ENCODE peak calls at places on chromosomes 6 and 20, in nine cellular contexts. P, Y, C, L, V, E, X, M and D are unnamed samples.

GRCh38 chr6:35435075-35435837 is 16.9 kb upstream of the FANCE start:
- DNase-seq in V (peak), C (no peak), L (no peak), M (no peak), E (no peak), P (peak), X (no peak), Y (no peak), D (no peak)

GRCh38 chr6:119957195-119957594 is 607.6 kb upstream of the MAN1A1 start:
- DNase-seq in V (no peak), M (no peak), L (no peak), X (no peak), Y (no peak), P (no peak), C (no peak), E (no peak), D (no peak)

GRCh38 chr20:37922016-37922415 is 19.1 kb downstream of the VSTM2L start:
- DNase-seq in L (no peak), E (no peak), P (no peak), M (no peak), V (no peak), Y (no peak), X (no peak), C (no peak), D (no peak)

GRCh38 chr6:9139762-9140161 is 704.4 kb upstream of the SLC35B3 start:
- DNase-seq in E (no peak), L (peak), M (peak), C (no peak), V (no peak), Y (no peak), P (no peak), X (no peak), D (peak)

GRCh38 chr20:63743210-63743970 is 3.8 kb downstream of the SLC2A4RG start:
- DNase-seq in M (no peak), X (no peak), V (no peak), L (no peak), Y (no peak), C (no peak), E (no peak), P (no peak), D (no peak)

GRCh38 chr6:44489912-44490604 is 102.6 kb downstream of the CDC5L start:
- DNase-seq in E (no peak), M (peak), L (peak), P (no peak), C (peak), X (no peak), Y (peak), V (peak), D (peak)

GRCh38 chr6:423062-423798 is 31.7 kb downstream of the IRF4 start:
- DNase-seq in C (no peak), X (no peak), E (no peak), Y (no peak), P (no peak), M (no peak), V (no peak), L (no peak), D (no peak)

GRCh38 chr6:134647861-134648260 is 302.0 kb downstream of the ALDH8A1 start:
- DNase-seq in P (no peak), M (no peak), Y (no peak), L (peak), V (no peak), C (no peak), X (no peak), E (no peak), D (no peak)

GRCh38 chr20:10728873-10729670 is 55.3 kb upstream of the JAG1 start:
- DNase-seq in L (no peak), C (no peak), X (no peak), Y (peak), V (no peak), P (no peak), E (no peak), M (peak), D (peak)

GRCh38 chr6:39330476-39330875 is 8.0 kb upstream of the KCNK16 start:
- DNase-seq in E (no peak), L (no peak), M (no peak), C (no peak), V (no peak), X (no peak), P (no peak), Y (no peak), D (no peak)

GRCh38 chr6:149213829-149214228 is 103.7 kb upstream of the TAB2 start:
- DNase-seq in Y (no peak), M (no peak), V (no peak), C (no peak), E (no peak), L (peak), P (no peak), X (no peak), D (no peak)

GRCh38 chr20:63628246-63628975 is 1.5 kb upstream of the GMEB2 start:
- DNase-seq in M (no peak), C (peak), L (peak), X (peak), P (peak), Y (peak), V (peak), E (peak), D (peak)

GRCh38 chr6:105346052-105346451 is 56.8 kb downstream of the PREP start:
- DNase-seq in L (peak), M (peak), X (no peak), E (no peak), P (peak), C (no peak), Y (no peak), V (no peak), D (peak)

GRCh38 chr6:11772109-11772830 is 6.3 kb downstream of the ADTRP start:
- DNase-seq in C (peak), E (no peak), Y (peak), X (no peak), L (peak), V (no peak), M (peak), P (no peak), D (peak)

GRCh38 chr6:151999194-151999593 is 191.7 kb downstream of the ESR1 start:
- DNase-seq in P (no peak), L (no peak), Y (peak), M (peak), C (no peak), V (no peak), E (no peak), X (no peak), D (peak)

GRCh38 chr20:53996584-53997486 is 73.6 kb downstream of the BCAS1 start:
- DNase-seq in E (no peak), X (no peak), M (no peak), V (no peak), P (no peak), L (no peak), Y (no peak), C (no peak), D (no peak)

GRCh38 chr6:1607557-1608221 is 2.0 kb upstream of the FOXC1 start:
- DNase-seq in C (no peak), P (peak), Y (peak), V (no peak), L (no peak), E (peak), M (no peak), X (no peak), D (no peak)

GRCh38 chr20:64112691-64113443 is 5.5 kb upstream of the NPBWR2 start:
- DNase-seq in M (no peak), E (peak), X (no peak), V (no peak), P (no peak), Y (no peak), L (no peak), C (no peak), D (no peak)

GRCh38 chr20:32123088-32123487 is 13.6 kb downstream of the TM9SF4 start:
- DNase-seq in C (no peak), V (no peak), M (no peak), E (no peak), X (no peak), P (no peak), L (no peak), Y (no peak), D (no peak)

GRCh38 chr20:10332656-10333421 is 101.2 kb downstream of the MKKS start:
- DNase-seq in E (no peak), X (no peak), Y (no peak), M (no peak), P (no peak), L (no peak), V (no peak), C (no peak), D (no peak)

GRCh38 chr6:26251354-26252081 is 113.5 kb upstream of the BTN3A2 start:
- DNase-seq in V (peak), C (peak), Y (peak), X (peak), L (peak), M (peak), E (peak), P (no peak), D (peak)

GRCh38 chr20:57882451-57883161 is 172.8 kb upstream of the PMEPA1 start:
- DNase-seq in L (no peak), X (no peak), E (peak), M (peak), V (no peak), P (no peak), Y (no peak), C (peak), D (peak)

GRCh38 chr6:118249680-118250079 is 298.4 kb upstream of the PLN start:
- DNase-seq in P (peak), E (no peak), X (no peak), L (no peak), V (no peak), Y (peak), C (no peak), M (peak), D (no peak)

GRCh38 chr20:9269280-9269971 is 200.5 kb downstream of the PLCB4 start:
- DNase-seq in L (peak), C (no peak), V (no peak), Y (no peak), P (no peak), X (no peak), M (no peak), E (no peak), D (no peak)

GRCh38 chr20:43017241-43018030 is 172.3 kb downstream of the PTPRT start:
- DNase-seq in L (no peak), Y (no peak), C (no peak), E (no peak), X (no peak), P (peak), M (no peak), V (no peak), D (no peak)

GRCh38 chr20:11048739-11049138 is 374.9 kb upstream of the JAG1 start:
- DNase-seq in X (no peak), V (no peak), C (no peak), P (no peak), M (no peak), E (no peak), Y (no peak), L (no peak), D (no peak)

GRCh38 chr20:9689041-9689440 is 149.8 kb downstream of the PAK5 start:
- DNase-seq in C (no peak), V (no peak), E (no peak), L (no peak), X (no peak), P (no peak), M (no peak), Y (no peak), D (no peak)

GRCh38 chr6:5036309-5036708 is 32.5 kb upstream of the RPP40 start:
- DNase-seq in M (peak), C (no peak), X (no peak), E (no peak), Y (peak), P (peak), L (peak), V (no peak), D (peak)

GRCh38 chr20:37911838-37912273 is 8.9 kb downstream of the VSTM2L start:
- DNase-seq in E (no peak), V (peak), Y (no peak), M (peak), X (no peak), L (peak), P (peak), C (no peak), D (peak)

GRCh38 chr6:155154158-155154830 is 109.5 kb upstream of the CLDN20 start:
- DNase-seq in X (no peak), M (peak), L (peak), Y (peak), C (peak), V (no peak), E (no peak), P (no peak), D (peak)

GRCh38 chr6:70694371-70694770 is 26.7 kb downstream of the SMAP1 start:
- DNase-seq in E (no peak), P (no peak), C (no peak), X (no peak), Y (no peak), V (no peak), L (no peak), M (no peak), D (no peak)

GRCh38 chr20:20734475-20734948 is 22.1 kb upstream of the RALGAPA2 start:
- DNase-seq in P (peak), Y (peak), C (no peak), X (no peak), E (no peak), M (no peak), V (no peak), L (no peak), D (no peak)

GRCh38 chr6:151098166-151098565 is 141.6 kb upstream of the AKAP12 start:
- DNase-seq in M (peak), L (no peak), E (no peak), X (no peak), V (no peak), P (no peak), C (no peak), Y (no peak), D (no peak)

GRCh38 chr20:17612287-17612974 is 42.6 kb downstream of the DSTN start:
- DNase-seq in Y (no peak), M (peak), L (peak), X (peak), E (peak), P (no peak), C (no peak), V (peak), D (no peak)

GRCh38 chr6:88650979-88651378 is 312.4 kb downstream of the RNGTT start:
- DNase-seq in Y (no peak), E (no peak), M (no peak), P (no peak), X (no peak), L (no peak), V (no peak), C (no peak), D (no peak)

GRCh38 chr6:155319902-155320301 is 5.6 kb upstream of the TFB1M start:
- DNase-seq in V (no peak), P (no peak), C (no peak), Y (no peak), L (no peak), M (no peak), E (no peak), X (no peak), D (no peak)

GRCh38 chr6:26056583-26057350 is 30.5 kb upstream of the HFE start:
- DNase-seq in P (peak), L (peak), V (peak), M (peak), C (no peak), Y (peak), E (no peak), X (no peak), D (no peak)

GRCh38 chr20:2212457-2213005 is 83.3 kb upstream of the TGM3 start:
- DNase-seq in X (no peak), L (no peak), Y (no peak), C (no peak), V (no peak), M (no peak), P (no peak), E (no peak), D (no peak)

GRCh38 chr6:83914953-83915352 is 55.5 kb downstream of the CYB5R4 start:
- DNase-seq in L (peak), E (no peak), P (no peak), C (no peak), M (no peak), V (no peak), Y (no peak), X (no peak), D (no peak)